ENCODE peak calls at places on chromosomes 6 and 20, in eight cellular contexts. L is GM23248, G is SK-N-SH, O is GM23338, D is hepatocyte, U is OCI-LY7, M is HCT116, Q is Karpas-422. K is an unnamed sample. For H3K9me2, the result is how much of the 10 kb centered on the place peaks cover.

GRCh38 chr6:169240591-169241390 is 12.9 kb downstream of the THBS2 start:
- DNase-seq in L (peak), G (no peak), O (no peak), D (no peak), U (no peak), M (no peak), Q (no peak), K (no peak)

GRCh38 chr6:70396796-70397729 is 16.2 kb upstream of the FAM135A start:
- DNase-seq in L (no peak), G (no peak), O (no peak), D (no peak), U (peak), M (no peak), Q (no peak), K (no peak)

GRCh38 chr6:136791296-136792065 is 796 bp downstream of the MAP3K5 start:
- DNase-seq in L (peak), G (peak), O (peak), D (peak), U (peak), M (no peak), Q (peak), K (peak)

GRCh38 chr6:33886673-33887144 is 82.9 kb upstream of the MLN start:
- DNase-seq in L (peak), G (no peak), O (no peak), D (peak), U (no peak), M (no peak), Q (no peak), K (no peak)

GRCh38 chr6:109359248-109359647 is 23.0 kb downstream of the CD164 start:
- DNase-seq in L (no peak), G (no peak), O (no peak), D (no peak), U (no peak), M (no peak), Q (peak), K (no peak)

GRCh38 chr20:38412877-38413577 is 22.1 kb downstream of the SNHG17 start:
- DNase-seq in L (peak), G (no peak), O (no peak), D (no peak), U (no peak), M (no peak), Q (no peak), K (no peak)

GRCh38 chr6:47083586-47084047 is 41.5 kb upstream of the ADGRF1 start:
- DNase-seq in L (peak), G (peak), O (no peak), D (peak), U (no peak), M (no peak), Q (peak), K (peak)

GRCh38 chr20:63956664-63957003 is 418 bp upstream of the UCKL1 start:
- DNase-seq in L (no peak), G (no peak), O (no peak), D (no peak), U (no peak), M (no peak), Q (no peak), K (no peak)

GRCh38 chr20:10430704-10431103 is 3.3 kb downstream of the MKKS start:
- DNase-seq in L (no peak), G (no peak), O (no peak), D (no peak), U (no peak), M (no peak), Q (no peak), K (no peak)

GRCh38 chr6:6565488-6565887 is 23.0 kb upstream of the LY86 start:
- DNase-seq in L (no peak), G (no peak), O (no peak), D (no peak), U (no peak), M (no peak), Q (no peak), K (no peak)

GRCh38 chr20:35768731-35769664 is 2.8 kb upstream of the PHF20 start:
- DNase-seq in L (peak), G (peak), O (peak), D (peak), U (no peak), M (peak), Q (no peak), K (peak)

GRCh38 chr6:14476793-14477531 is 359.4 kb downstream of the CD83 start:
- DNase-seq in L (peak), G (no peak), O (no peak), D (peak), U (no peak), M (no peak), Q (no peak), K (no peak)

GRCh38 chr6:38504996-38505395 is 134.7 kb downstream of the BTBD9 start:
- DNase-seq in L (no peak), G (no peak), O (no peak), D (no peak), U (no peak), M (no peak), Q (no peak), K (no peak)

GRCh38 chr20:54214566-54214965 is 6.7 kb downstream of the PFDN4 start:
- DNase-seq in L (no peak), G (no peak), O (no peak), D (no peak), U (no peak), M (no peak), Q (no peak), K (no peak)

GRCh38 chr6:128558924-128559323 is 38.5 kb upstream of the PTPRK start:
- DNase-seq in L (no peak), G (no peak), O (no peak), D (no peak), U (no peak), M (no peak), Q (no peak), K (no peak)

GRCh38 chr20:18465536-18466200 is 1.2 kb downstream of the DZANK1 start:
- DNase-seq in L (no peak), G (no peak), O (no peak), D (no peak), U (no peak), M (no peak), Q (no peak), K (no peak)

GRCh38 chr20:18466894-18467678 is at the start of the genes DZANK1 and POLR3F:
- DNase-seq in L (peak), G (peak), O (peak), D (peak), U (peak), M (peak), Q (peak), K (peak)

GRCh38 chr20:18466574-18466893 is 296 bp downstream of the DZANK1 start:
- DNase-seq in L (no peak), G (peak), O (no peak), D (no peak), U (no peak), M (no peak), Q (no peak), K (no peak)
- H3K27ac ChIP-seq in L (no peak), G (peak), O (peak), D (peak), U (no peak), M (peak), Q (peak), K (no peak)

DNA sequence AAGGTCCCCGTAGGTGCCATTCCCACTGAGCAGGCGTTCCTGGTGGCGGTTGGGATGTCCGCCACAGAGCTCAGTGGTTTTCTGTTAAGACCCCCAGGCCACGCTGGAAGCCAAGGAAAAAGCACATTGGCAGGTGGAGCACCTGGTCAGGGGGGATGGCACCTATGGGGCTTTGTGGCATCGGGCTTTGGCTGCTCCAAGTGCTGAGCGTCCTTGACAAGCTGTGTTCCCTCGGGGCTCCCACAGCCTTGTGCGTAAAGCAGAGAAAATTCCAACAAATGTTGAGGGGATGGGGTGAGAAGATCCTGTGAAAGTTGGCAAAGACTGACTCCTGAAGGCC is 135.4 kb downstream of the JPH2 start:
- DNase-seq in L (no peak), G (no peak), O (no peak), D (no peak), U (no peak), M (no peak), Q (no peak), K (no peak)
- H3K9me2 ChIP-seq in L (under half), G (under half), O (under half), D (under half), U (under half), M (under half), Q (under half), K (under half)

DNA sequence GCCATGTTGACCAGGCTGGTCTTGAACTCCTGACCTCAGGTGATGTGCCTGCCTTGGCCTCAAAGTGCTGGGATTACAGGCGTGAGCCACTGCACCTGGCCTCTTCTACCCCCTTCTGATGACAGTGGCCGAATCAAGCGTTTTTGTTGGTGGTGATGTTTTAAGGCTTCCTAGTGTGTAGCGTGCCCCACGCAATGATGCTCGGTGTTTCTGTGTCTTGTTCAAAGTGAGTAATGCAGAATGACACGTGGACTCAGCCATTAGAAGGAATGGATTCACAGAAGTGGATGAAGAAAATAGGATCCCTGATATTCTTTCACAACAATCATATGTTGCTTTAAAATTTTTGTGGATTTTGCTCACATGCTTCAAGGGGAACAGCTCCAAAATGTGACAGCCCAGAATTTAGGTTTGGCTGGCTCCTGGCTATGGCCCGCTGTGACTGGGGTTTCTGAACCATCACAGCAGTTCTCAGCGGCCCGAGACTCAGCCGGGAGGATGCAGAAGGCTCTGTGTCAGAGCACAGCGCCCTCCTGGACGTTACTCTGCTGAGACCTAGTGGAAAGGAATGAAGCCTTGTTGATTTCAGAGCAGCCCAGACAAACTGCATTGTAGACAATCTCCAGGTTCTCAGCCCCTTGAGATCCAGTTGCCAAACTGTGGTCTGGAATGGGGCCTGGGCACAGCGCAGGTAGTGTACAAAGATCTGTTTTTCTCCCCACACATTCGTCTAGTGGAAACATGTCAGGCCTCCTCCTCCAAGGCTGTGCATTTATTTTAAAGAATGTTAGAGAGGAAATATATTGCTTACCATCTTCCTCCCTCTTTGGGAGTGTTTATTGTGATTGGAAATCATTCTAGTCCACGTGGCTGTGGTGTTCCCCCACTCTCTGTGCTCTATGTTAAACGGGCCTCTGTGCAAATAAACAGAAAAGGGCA is 57.5 kb upstream of the TIAM2 start:
- DNase-seq in L (no peak), G (no peak), O (peak), D (no peak), U (no peak), M (no peak), Q (no peak), K (no peak)
- H3K27ac ChIP-seq in L (no peak), G (no peak), O (peak), D (peak), U (no peak), M (no peak), Q (no peak), K (no peak)

GRCh38 chr6:163198396-163198795 is 216.1 kb upstream of the QKI start:
- DNase-seq in L (no peak), G (no peak), O (no peak), D (no peak), U (no peak), M (no peak), Q (no peak), K (no peak)
- H3K9me2 ChIP-seq in L (under half), G (under half), O (under half), D (under half), U (under half), M (under half), Q (under half), K (under half)

DNA sequence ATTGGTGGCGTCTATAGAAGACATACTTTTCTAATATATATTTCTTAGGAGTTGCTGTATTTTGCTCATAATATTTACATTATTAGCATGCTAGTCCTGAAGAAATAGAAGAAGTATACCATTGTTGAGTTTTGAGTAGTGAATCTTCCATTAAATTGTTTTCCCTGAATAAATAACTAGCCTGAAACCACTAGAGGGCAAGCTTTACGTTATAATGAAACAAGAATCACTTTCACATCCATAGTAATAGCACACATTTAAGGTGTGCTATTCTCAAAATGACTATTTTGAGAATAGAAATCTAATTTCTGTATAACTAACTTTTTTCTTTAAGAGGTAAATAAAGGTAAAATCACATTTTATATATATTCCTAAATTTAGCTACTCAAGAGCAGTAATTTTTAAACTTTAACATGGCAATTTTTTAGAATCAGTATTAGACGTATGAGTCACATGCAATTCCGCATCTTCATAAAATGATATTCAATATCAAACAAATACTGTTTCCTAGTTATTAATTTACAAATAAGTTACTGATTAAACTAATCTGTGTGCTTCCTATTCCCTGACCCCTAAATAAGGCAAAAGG is 213.2 kb upstream of the MANEA start:
- DNase-seq in L (peak), G (peak), O (peak), D (peak), U (peak), M (peak), Q (peak), K (no peak)
- H3K27ac ChIP-seq in L (no peak), G (no peak), O (no peak), D (no peak), U (no peak), M (no peak), Q (no peak), K (no peak)

DNA sequence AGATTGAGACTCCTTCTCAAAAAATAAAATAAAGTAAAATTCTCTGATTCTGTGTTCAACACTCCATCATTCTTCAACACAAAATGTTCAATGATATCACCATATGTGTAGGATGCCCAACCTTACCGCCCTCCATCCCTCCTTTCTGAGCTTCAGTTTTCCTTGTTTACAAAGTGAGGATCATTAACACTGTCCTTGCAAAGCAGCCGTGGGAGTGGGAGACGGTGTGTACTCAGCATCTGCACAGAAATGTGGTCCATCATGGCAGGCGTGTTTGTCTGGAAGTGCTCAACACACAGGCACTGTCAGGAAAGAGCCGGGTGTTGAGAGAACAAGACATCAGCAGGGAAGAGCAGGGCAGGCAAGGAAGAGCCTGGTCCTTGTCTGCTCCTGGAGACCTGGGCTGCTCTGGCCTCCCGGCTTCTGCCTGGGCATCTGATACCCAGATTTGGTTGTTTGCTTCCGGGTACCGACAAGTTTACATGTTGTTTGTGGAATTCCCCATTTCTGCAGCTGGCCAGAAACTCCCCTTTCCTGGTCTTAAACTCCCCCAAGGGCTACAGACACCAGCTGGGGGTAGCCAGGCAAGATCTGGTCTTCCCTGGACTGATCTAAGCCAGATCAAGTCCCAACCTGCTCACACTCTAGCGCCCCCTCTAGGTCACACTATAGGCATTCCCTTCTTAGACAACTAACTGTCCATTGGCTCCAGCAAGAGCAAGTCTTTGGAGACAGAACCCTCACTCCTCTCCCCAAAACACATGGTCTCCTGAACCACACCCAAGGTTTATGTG is 26.7 kb upstream of the TTPAL start:
- DNase-seq in L (peak), G (peak), O (peak), D (no peak), U (peak), M (peak), Q (peak), K (no peak)
- H3K9me2 ChIP-seq in L (under half), G (under half), O (under half), D (under half), U (under half), M (under half), Q (under half), K (under half)

DNA sequence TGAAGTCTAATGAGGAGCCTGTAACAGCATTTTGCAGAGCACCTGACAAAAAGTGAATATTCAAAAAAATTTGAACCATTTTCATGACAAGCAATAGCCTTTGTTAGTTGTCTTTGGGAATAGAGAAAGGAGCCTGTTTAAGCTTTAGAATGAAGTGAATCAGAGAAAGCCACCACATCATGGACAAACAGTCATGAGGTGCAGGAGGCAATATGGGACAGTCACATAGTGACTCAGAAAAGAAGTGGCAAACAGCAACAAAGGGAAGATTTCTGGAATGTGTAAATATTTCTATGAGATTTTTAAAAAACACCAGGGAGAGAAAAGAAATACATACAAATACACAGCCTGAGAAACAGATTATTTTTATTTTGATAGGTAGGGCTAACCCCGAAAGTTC is 6.6 kb downstream of the KLHL31 start:
- DNase-seq in L (peak), G (no peak), O (no peak), D (no peak), U (no peak), M (no peak), Q (no peak), K (peak)
- H3K27ac ChIP-seq in L (no peak), G (no peak), O (no peak), D (no peak), U (no peak), M (no peak), Q (no peak), K (peak)

DNA sequence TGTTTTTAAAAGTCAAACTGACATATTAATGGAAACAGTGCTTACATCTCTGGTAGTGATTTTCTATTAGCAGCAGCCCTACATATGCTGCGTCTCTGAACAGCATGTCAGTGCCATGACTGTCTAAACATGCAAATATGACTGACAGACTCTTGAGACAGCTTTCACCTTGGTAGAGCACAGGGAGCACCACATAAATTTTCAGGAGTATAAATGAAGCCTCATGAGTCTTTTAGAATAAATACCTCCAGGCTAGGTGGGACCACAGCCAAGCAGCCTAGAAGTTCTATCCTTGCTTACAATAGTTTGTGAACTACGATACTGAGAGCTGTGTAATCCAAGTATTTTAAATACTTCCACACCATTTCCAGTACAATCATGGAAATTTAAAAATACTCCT is 410.7 kb upstream of the RUNX2 start:
- DNase-seq in L (no peak), G (no peak), O (no peak), D (no peak), U (no peak), M (no peak), Q (no peak), K (no peak)
- H3K9me2 ChIP-seq in L (under half), G (under half), O (under half), D (under half), U (under half), M (under half), Q (under half), K (under half)